ENCODE peak calls at places on chromosomes 2 and 18, in four cellular contexts. G is NCI-H2171 treated with DMSO at 0.1 percent for 48 hours; A is sigmoid colon; Z is activated CD8-positive, alpha-beta memory T cell treated with anti-CD3 and anti-CD28 coated beads for 48 hours. M is an unnamed sample.

GRCh38 chr2:234447963-234448362 is 48.9 kb downstream of the ARL4C start:
- DNase-seq in G (no peak), A (no peak), Z (no peak), M (no peak)

GRCh38 chr2:220374282-220374681 is 746.9 kb downstream of the SLC4A3 start:
- DNase-seq in G (no peak), A (no peak), Z (no peak), M (no peak)

GRCh38 chr2:98822301-98823164 is 91.6 kb upstream of the MGAT4A start:
- DNase-seq in G (no peak), A (no peak), Z (peak; percentile 36), M (peak; percentile 62)

GRCh38 chr2:64359892-64360657 is 93.9 kb upstream of the LGALSL start:
- DNase-seq in G (no peak), A (peak; percentile 90), Z (peak; percentile 8), M (peak; percentile 52)

GRCh38 chr18:59951591-59951990 is 51.8 kb downstream of the PMAIP1 start:
- DNase-seq in G (no peak), A (no peak), Z (no peak), M (no peak)

GRCh38 chr2:187917535-187917934 is 363.3 kb upstream of the TFPI start:
- DNase-seq in G (no peak), A (no peak), Z (no peak), M (no peak)

GRCh38 chr2:69917854-69918253 is 2.9 kb downstream of the MXD1 start:
- DNase-seq in G (no peak), A (no peak), Z (no peak), M (no peak)

GRCh38 chr2:48900321-48901014 is 144.9 kb upstream of the LHCGR start:
- DNase-seq in G (peak; percentile 58), A (no peak), Z (no peak), M (no peak)

GRCh38 chr2:88182721-88183120 is 12.6 kb downstream of the THNSL2 start:
- DNase-seq in G (no peak), A (no peak), Z (no peak), M (no peak)

GRCh38 chr2:221833972-221834371 is 261.9 kb upstream of the EPHA4 start:
- DNase-seq in G (peak; percentile 24), A (no peak), Z (no peak), M (no peak)